ENCODE peak calls at places on chromosomes 4 and X, in four cellular contexts. K is NCI-H524 treated with DMSO at 0.1 percent for 48 hours, V is right cardiac atrium, Q is nephron progenitor cell. E is an unnamed sample.

GRCh38 chr4:183011213-183011907 is 87.7 kb upstream of the WWC2 start:
- DNase-seq in V (no peak), Q (no peak), K (no peak), E (no peak)

GRCh38 chrX:138711399-138712347 is at the start of gene FGF13:
- DNase-seq in V (peak), K (no peak), Q (peak), E (peak)

GRCh38 chrX:109629310-109629709 is 4.3 kb upstream of the KCNE5 start:
- DNase-seq in Q (no peak), V (no peak), K (peak), E (no peak)

GRCh38 chr4:121707344-121707743 is 10.6 kb upstream of the ANXA5 start:
- DNase-seq in V (no peak), K (no peak), Q (no peak), E (no peak)

GRCh38 chrX:129738466-129739308 is at the start of gene XPNPEP2:
- DNase-seq in K (no peak), Q (no peak), V (peak), E (peak)

GRCh38 chr4:100428051-100428450 is 89.8 kb downstream of the EMCN start:
- DNase-seq in K (no peak), V (no peak), Q (no peak), E (no peak)

GRCh38 chr4:83308672-83309071 is 24.1 kb upstream of the COQ2 start:
- DNase-seq in Q (peak), V (no peak), K (no peak), E (no peak)

GRCh38 chrX:46262299-46262698 is 282.9 kb downstream of the ZNF674 start:
- DNase-seq in V (no peak), K (no peak), Q (no peak), E (no peak)

GRCh38 chrX:104621781-104622180 is 55.8 kb downstream of the IL1RAPL2 start:
- DNase-seq in Q (no peak), V (no peak), K (no peak), E (no peak)

GRCh38 chr4:153757407-153757806 is 2.4 kb downstream of the RNF175 start:
- DNase-seq in Q (no peak), K (no peak), V (no peak), E (no peak)

GRCh38 chrX:2823795-2824386 is 4.8 kb upstream of the GYG2 start:
- DNase-seq in K (no peak), Q (peak), V (no peak), E (no peak)

GRCh38 chr4:113952452-113953029 is 26.9 kb downstream of the ARSJ start:
- DNase-seq in K (no peak), Q (peak), V (no peak), E (no peak)

GRCh38 chr4:115121351-115122043 is 8.1 kb upstream of the NDST4 start:
- DNase-seq in K (no peak), Q (no peak), V (no peak), E (no peak)

GRCh38 chrX:50700921-50701320 is 113.1 kb downstream of the SHROOM4 start:
- DNase-seq in V (no peak), Q (no peak), K (no peak), E (no peak)

GRCh38 chr4:177573487-177573886 is 131.2 kb upstream of the AGA start:
- DNase-seq in K (no peak), V (no peak), Q (no peak), E (no peak)

GRCh38 chrX:100625985-100626491 is 10.6 kb downstream of the TSPAN6 start:
- DNase-seq in K (no peak), Q (no peak), V (no peak), E (no peak)

GRCh38 chr4:169033660-169034059 is 23.6 kb upstream of the CBR4 start:
- DNase-seq in V (no peak), K (no peak), Q (no peak), E (no peak)

GRCh38 chrX:134821370-134821769 is 163.1 kb upstream of the PLAC1 start:
- DNase-seq in Q (no peak), V (peak), K (no peak), E (peak)

GRCh38 chrX:45756562-45756961 is 555.9 kb upstream of the DIPK2B start:
- DNase-seq in V (no peak), Q (no peak), K (no peak), E (no peak)

GRCh38 chr4:856468-856901 is 30.6 kb upstream of the CPLX1 start:
- DNase-seq in K (no peak), Q (no peak), V (no peak), E (no peak)

GRCh38 chr4:8550691-8551090 is 29.5 kb upstream of the GPR78 start:
- DNase-seq in V (no peak), K (no peak), Q (no peak), E (no peak)

GRCh38 chr4:137655286-137655685 is 123.0 kb upstream of the PCDH18 start:
- DNase-seq in Q (no peak), K (no peak), V (no peak), E (no peak)

GRCh38 chr4:186948361-186949291 is 225.0 kb upstream of the FAT1 start:
- DNase-seq in K (no peak), Q (peak), V (peak), E (peak)

E was measured in heart left ventricle.